ENCODE peak calls at places on chromosomes 7 and 10, in six cellular contexts. One of them, this sample, is unnamed.

GRCh38 chr10:7409045-7409731 is 1.6 kb downstream of the SFMBT2 start:
- DNase-seq in heart left ventricle: peak; percentile 33
- DNase-seq in activated T-cell treated with anti-CD3 and anti-CD28 coated beads, Interleukin-2, amount 50 U/mL, for 48 hours: peak; percentile 78
- DNase-seq in stimulated activated CD4-positive, alpha-beta T cell treated with anti-CD3 and anti-CD28 coated beads, Interleukin-15, amount 100 ng/mL, for 1 hour: no peak
- DNase-seq in iris pigment epithelial cell: no peak
- DNase-seq in Caki2: peak; percentile 34
- DNase-seq in this sample: peak; percentile 79

GRCh38 chr7:6578114-6579084 is 1.1 kb downstream of the ZDHHC4 start:
- DNase-seq in heart left ventricle: no peak
- DNase-seq in activated T-cell treated with anti-CD3 and anti-CD28 coated beads, Interleukin-2, amount 50 U/mL, for 48 hours: no peak
- DNase-seq in stimulated activated CD4-positive, alpha-beta T cell treated with anti-CD3 and anti-CD28 coated beads, Interleukin-15, amount 100 ng/mL, for 1 hour: no peak
- DNase-seq in iris pigment epithelial cell: peak; percentile 41
- DNase-seq in Caki2: peak; percentile 30
- DNase-seq in this sample: no peak

GRCh38 chr7:127912901-127913300 is 118.3 kb downstream of the LRRC4 start:
- DNase-seq in heart left ventricle: no peak
- DNase-seq in activated T-cell treated with anti-CD3 and anti-CD28 coated beads, Interleukin-2, amount 50 U/mL, for 48 hours: no peak
- DNase-seq in stimulated activated CD4-positive, alpha-beta T cell treated with anti-CD3 and anti-CD28 coated beads, Interleukin-15, amount 100 ng/mL, for 1 hour: no peak
- DNase-seq in iris pigment epithelial cell: no peak
- DNase-seq in Caki2: no peak
- DNase-seq in this sample: no peak

GRCh38 chr7:64625114-64626082 is 40.5 kb upstream of the ZNF107 start:
- DNase-seq in heart left ventricle: no peak
- DNase-seq in activated T-cell treated with anti-CD3 and anti-CD28 coated beads, Interleukin-2, amount 50 U/mL, for 48 hours: no peak
- DNase-seq in stimulated activated CD4-positive, alpha-beta T cell treated with anti-CD3 and anti-CD28 coated beads, Interleukin-15, amount 100 ng/mL, for 1 hour: no peak
- DNase-seq in iris pigment epithelial cell: no peak
- DNase-seq in Caki2: no peak
- DNase-seq in this sample: no peak

GRCh38 chr7:133770863-133771492 is 356.2 kb upstream of the LRGUK start:
- DNase-seq in heart left ventricle: no peak
- DNase-seq in activated T-cell treated with anti-CD3 and anti-CD28 coated beads, Interleukin-2, amount 50 U/mL, for 48 hours: no peak
- DNase-seq in stimulated activated CD4-positive, alpha-beta T cell treated with anti-CD3 and anti-CD28 coated beads, Interleukin-15, amount 100 ng/mL, for 1 hour: no peak
- DNase-seq in iris pigment epithelial cell: peak; percentile 68
- DNase-seq in Caki2: peak; percentile 72
- DNase-seq in this sample: no peak

GRCh38 chr7:95342029-95342428 is 17.7 kb upstream of the PON1 start:
- DNase-seq in heart left ventricle: no peak
- DNase-seq in activated T-cell treated with anti-CD3 and anti-CD28 coated beads, Interleukin-2, amount 50 U/mL, for 48 hours: no peak
- DNase-seq in stimulated activated CD4-positive, alpha-beta T cell treated with anti-CD3 and anti-CD28 coated beads, Interleukin-15, amount 100 ng/mL, for 1 hour: no peak
- DNase-seq in iris pigment epithelial cell: no peak
- DNase-seq in Caki2: no peak
- DNase-seq in this sample: no peak

GRCh38 chr7:70849580-70850235 is 282.2 kb upstream of the GALNT17 start:
- DNase-seq in heart left ventricle: no peak
- DNase-seq in activated T-cell treated with anti-CD3 and anti-CD28 coated beads, Interleukin-2, amount 50 U/mL, for 48 hours: no peak
- DNase-seq in stimulated activated CD4-positive, alpha-beta T cell treated with anti-CD3 and anti-CD28 coated beads, Interleukin-15, amount 100 ng/mL, for 1 hour: no peak
- DNase-seq in iris pigment epithelial cell: no peak
- DNase-seq in Caki2: no peak
- DNase-seq in this sample: no peak

GRCh38 chr10:104456817-104457657 is 103.4 kb downstream of the CFAP58 start:
- DNase-seq in heart left ventricle: no peak
- DNase-seq in activated T-cell treated with anti-CD3 and anti-CD28 coated beads, Interleukin-2, amount 50 U/mL, for 48 hours: no peak
- DNase-seq in stimulated activated CD4-positive, alpha-beta T cell treated with anti-CD3 and anti-CD28 coated beads, Interleukin-15, amount 100 ng/mL, for 1 hour: no peak
- DNase-seq in iris pigment epithelial cell: no peak
- DNase-seq in Caki2: no peak
- DNase-seq in this sample: no peak

GRCh38 chr10:55058800-55059199 is 257.8 kb upstream of the PCDH15 start:
- DNase-seq in heart left ventricle: no peak
- DNase-seq in activated T-cell treated with anti-CD3 and anti-CD28 coated beads, Interleukin-2, amount 50 U/mL, for 48 hours: no peak
- DNase-seq in stimulated activated CD4-positive, alpha-beta T cell treated with anti-CD3 and anti-CD28 coated beads, Interleukin-15, amount 100 ng/mL, for 1 hour: no peak
- DNase-seq in iris pigment epithelial cell: no peak
- DNase-seq in Caki2: peak; percentile 4
- DNase-seq in this sample: no peak

GRCh38 chr10:73053275-73053674 is 43.4 kb downstream of the P4HA1 start:
- DNase-seq in heart left ventricle: no peak
- DNase-seq in activated T-cell treated with anti-CD3 and anti-CD28 coated beads, Interleukin-2, amount 50 U/mL, for 48 hours: no peak
- DNase-seq in stimulated activated CD4-positive, alpha-beta T cell treated with anti-CD3 and anti-CD28 coated beads, Interleukin-15, amount 100 ng/mL, for 1 hour: no peak
- DNase-seq in iris pigment epithelial cell: no peak
- DNase-seq in Caki2: no peak
- DNase-seq in this sample: no peak

GRCh38 chr7:1867861-1868260 is 197.8 kb downstream of the ELFN1 start:
- DNase-seq in heart left ventricle: no peak
- DNase-seq in activated T-cell treated with anti-CD3 and anti-CD28 coated beads, Interleukin-2, amount 50 U/mL, for 48 hours: no peak
- DNase-seq in stimulated activated CD4-positive, alpha-beta T cell treated with anti-CD3 and anti-CD28 coated beads, Interleukin-15, amount 100 ng/mL, for 1 hour: no peak
- DNase-seq in iris pigment epithelial cell: no peak
- DNase-seq in Caki2: no peak
- DNase-seq in this sample: no peak

GRCh38 chr10:121157998-121158397 is 306.8 kb downstream of the WDR11 start:
- DNase-seq in heart left ventricle: no peak
- DNase-seq in activated T-cell treated with anti-CD3 and anti-CD28 coated beads, Interleukin-2, amount 50 U/mL, for 48 hours: no peak
- DNase-seq in stimulated activated CD4-positive, alpha-beta T cell treated with anti-CD3 and anti-CD28 coated beads, Interleukin-15, amount 100 ng/mL, for 1 hour: no peak
- DNase-seq in iris pigment epithelial cell: no peak
- DNase-seq in Caki2: no peak
- DNase-seq in this sample: no peak

GRCh38 chr10:118447478-118447877 is 105.4 kb upstream of the FAM204A start:
- DNase-seq in heart left ventricle: no peak
- DNase-seq in activated T-cell treated with anti-CD3 and anti-CD28 coated beads, Interleukin-2, amount 50 U/mL, for 48 hours: no peak
- DNase-seq in stimulated activated CD4-positive, alpha-beta T cell treated with anti-CD3 and anti-CD28 coated beads, Interleukin-15, amount 100 ng/mL, for 1 hour: no peak
- DNase-seq in iris pigment epithelial cell: no peak
- DNase-seq in Caki2: no peak
- DNase-seq in this sample: no peak